ENCODE peak calls at places on chromosomes 7 and 10, in nine cellular contexts. One of them, this sample, is unnamed.

GRCh38 chr10:43598447-43598846 is 7.8 kb upstream of the ZNF485 start:
- DNase-seq in mammary epithelial cell: no peak
- DNase-seq in IMR-90: peak; percentile 58
- DNase-seq in GM12878: no peak
- DNase-seq in astrocyte: no peak
- DNase-seq in DND-41: no peak
- DNase-seq in keratinocyte: no peak
- DNase-seq in neural progenitor cell: no peak
- DNase-seq in fibroblast of lung: peak; percentile 59
- DNase-seq in this sample: peak; percentile 49

GRCh38 chr7:116956515-116956804 is 3.2 kb downstream of the ST7 start:
- DNase-seq in mammary epithelial cell: no peak
- DNase-seq in IMR-90: no peak
- DNase-seq in GM12878: no peak
- DNase-seq in astrocyte: no peak
- DNase-seq in DND-41: no peak
- DNase-seq in keratinocyte: no peak
- DNase-seq in neural progenitor cell: no peak
- DNase-seq in fibroblast of lung: no peak
- DNase-seq in this sample: no peak

GRCh38 chr7:33710608-33711007 is 194.7 kb upstream of the BMPER start:
- DNase-seq in mammary epithelial cell: peak; percentile 9
- DNase-seq in IMR-90: peak; percentile 14
- DNase-seq in GM12878: no peak
- DNase-seq in astrocyte: peak; percentile 64
- DNase-seq in DND-41: no peak
- DNase-seq in keratinocyte: no peak
- DNase-seq in neural progenitor cell: no peak
- DNase-seq in fibroblast of lung: no peak
- DNase-seq in this sample: peak; percentile 58

GRCh38 chr7:133860628-133861135 is 266.5 kb upstream of the LRGUK start:
- DNase-seq in mammary epithelial cell: no peak
- DNase-seq in IMR-90: peak; percentile 63
- DNase-seq in GM12878: no peak
- DNase-seq in astrocyte: no peak
- DNase-seq in DND-41: no peak
- DNase-seq in keratinocyte: no peak
- DNase-seq in neural progenitor cell: no peak
- DNase-seq in fibroblast of lung: no peak
- DNase-seq in this sample: no peak

GRCh38 chr10:63627881-63628296 is 106.7 kb downstream of the REEP3 start:
- DNase-seq in mammary epithelial cell: no peak
- DNase-seq in IMR-90: no peak
- DNase-seq in GM12878: no peak
- DNase-seq in astrocyte: no peak
- DNase-seq in DND-41: no peak
- DNase-seq in keratinocyte: no peak
- DNase-seq in neural progenitor cell: no peak
- DNase-seq in fibroblast of lung: no peak
- DNase-seq in this sample: no peak

GRCh38 chr7:132410385-132410784 is 165.9 kb downstream of the PLXNA4 start:
- DNase-seq in mammary epithelial cell: no peak
- DNase-seq in IMR-90: no peak
- DNase-seq in GM12878: no peak
- DNase-seq in astrocyte: no peak
- DNase-seq in DND-41: no peak
- DNase-seq in keratinocyte: no peak
- DNase-seq in neural progenitor cell: no peak
- DNase-seq in fibroblast of lung: peak; percentile 41
- DNase-seq in this sample: peak; percentile 37

GRCh38 chr10:110221721-110222261 is 14.4 kb downstream of the MXI1 start:
- DNase-seq in mammary epithelial cell: peak; percentile 88
- DNase-seq in IMR-90: peak; percentile 98
- DNase-seq in GM12878: no peak
- DNase-seq in astrocyte: peak; percentile 94
- DNase-seq in DND-41: peak; percentile 68
- DNase-seq in keratinocyte: no peak
- DNase-seq in neural progenitor cell: peak; percentile 78
- DNase-seq in fibroblast of lung: peak; percentile 98
- DNase-seq in this sample: peak; percentile 99

GRCh38 chr10:131176907-131177306 is 134.6 kb downstream of the TCERG1L start:
- DNase-seq in mammary epithelial cell: no peak
- DNase-seq in IMR-90: no peak
- DNase-seq in GM12878: no peak
- DNase-seq in astrocyte: peak; percentile 0
- DNase-seq in DND-41: no peak
- DNase-seq in keratinocyte: no peak
- DNase-seq in neural progenitor cell: no peak
- DNase-seq in fibroblast of lung: no peak
- DNase-seq in this sample: no peak

GRCh38 chr7:7706101-7706511 is 12.3 kb downstream of the RPA3 start:
- DNase-seq in mammary epithelial cell: no peak
- DNase-seq in IMR-90: no peak
- DNase-seq in GM12878: peak; percentile 60
- DNase-seq in astrocyte: no peak
- DNase-seq in DND-41: no peak
- DNase-seq in keratinocyte: no peak
- DNase-seq in neural progenitor cell: no peak
- DNase-seq in fibroblast of lung: no peak
- DNase-seq in this sample: no peak

GRCh38 chr7:22147113-22147512 is 201.4 kb upstream of the CDCA7L start:
- DNase-seq in mammary epithelial cell: no peak
- DNase-seq in IMR-90: no peak
- DNase-seq in GM12878: no peak
- DNase-seq in astrocyte: no peak
- DNase-seq in DND-41: no peak
- DNase-seq in keratinocyte: no peak
- DNase-seq in neural progenitor cell: no peak
- DNase-seq in fibroblast of lung: peak; percentile 55
- DNase-seq in this sample: peak; percentile 19

GRCh38 chr7:158572000-158572828 is 15.4 kb downstream of the PTPRN2 start:
- DNase-seq in mammary epithelial cell: no peak
- DNase-seq in IMR-90: no peak
- DNase-seq in GM12878: no peak
- DNase-seq in astrocyte: no peak
- DNase-seq in DND-41: peak; percentile 16
- DNase-seq in keratinocyte: no peak
- DNase-seq in neural progenitor cell: peak; percentile 30
- DNase-seq in fibroblast of lung: no peak
- DNase-seq in this sample: no peak

GRCh38 chr10:44398747-44399477 is 14.0 kb upstream of the CXCL12 start:
- DNase-seq in mammary epithelial cell: no peak
- DNase-seq in IMR-90: no peak
- DNase-seq in GM12878: no peak
- DNase-seq in astrocyte: no peak
- DNase-seq in DND-41: no peak
- DNase-seq in keratinocyte: no peak
- DNase-seq in neural progenitor cell: no peak
- DNase-seq in fibroblast of lung: no peak
- DNase-seq in this sample: no peak

DNA sequence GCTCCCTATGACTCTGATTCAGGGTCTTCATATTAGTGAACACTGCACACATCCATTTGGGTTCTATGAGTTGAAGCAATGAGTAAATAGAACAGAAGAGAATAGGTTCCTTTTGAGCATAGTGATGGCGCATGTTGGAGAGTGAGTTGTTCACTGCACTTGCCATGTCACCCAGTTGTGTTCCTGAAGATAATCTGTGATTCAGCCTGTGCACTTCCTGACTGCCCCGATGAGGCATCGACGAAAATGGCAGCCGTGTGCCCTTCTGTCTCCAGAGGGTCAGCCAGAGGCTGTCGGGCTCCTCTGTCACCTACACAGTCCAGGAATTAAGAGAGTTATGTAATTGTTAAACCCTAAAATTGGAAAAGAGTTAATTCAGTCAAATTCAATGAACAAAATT is 94.7 kb downstream of the GALNT11 start:
- DNase-seq in mammary epithelial cell: no peak
- DNase-seq in IMR-90: peak; percentile 8
- DNase-seq in GM12878: no peak
- DNase-seq in astrocyte: peak; percentile 4
- DNase-seq in DND-41: no peak
- DNase-seq in keratinocyte: no peak
- DNase-seq in neural progenitor cell: no peak
- DNase-seq in fibroblast of lung: no peak
- DNase-seq in this sample: peak; percentile 4
- H3K4me2 ChIP-seq in mammary epithelial cell: no peak overlapping the region
- H3K4me2 ChIP-seq in IMR-90: no peak overlapping the region
- H3K4me2 ChIP-seq in GM12878: no peak overlapping the region
- H3K4me2 ChIP-seq in astrocyte: no peak overlapping the region
- H3K4me2 ChIP-seq in DND-41: no peak overlapping the region
- H3K4me2 ChIP-seq in keratinocyte: no peak overlapping the region
- H3K4me2 ChIP-seq in neural progenitor cell: no peak overlapping the region
- H3K4me2 ChIP-seq in fibroblast of lung: no peak overlapping the region
- H3K4me2 ChIP-seq in this sample: no peak overlapping the region

DNA sequence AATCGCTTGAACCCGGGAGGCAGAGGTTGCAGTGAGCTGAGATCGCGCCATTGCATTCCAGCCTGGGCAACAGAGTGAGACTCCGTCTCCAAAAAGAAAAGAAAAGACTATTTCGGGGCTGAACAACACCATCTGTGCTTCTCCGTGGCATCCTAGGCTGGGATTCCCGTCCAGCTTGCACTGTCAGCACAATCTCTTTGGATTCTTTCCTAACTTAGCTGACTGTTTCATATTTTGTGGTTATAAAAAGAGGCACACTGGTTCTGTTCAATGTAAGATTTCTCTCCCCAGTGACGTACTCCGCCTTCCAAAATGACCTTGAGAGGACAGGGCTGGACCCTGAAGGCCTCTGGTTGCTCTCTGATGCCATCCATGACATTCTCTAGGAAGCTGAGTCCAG is 8.7 kb downstream of the ZNHIT1 start:
- DNase-seq in mammary epithelial cell: no peak
- DNase-seq in IMR-90: no peak
- DNase-seq in GM12878: no peak
- DNase-seq in astrocyte: no peak
- DNase-seq in DND-41: no peak
- DNase-seq in keratinocyte: no peak
- DNase-seq in neural progenitor cell: no peak
- DNase-seq in fibroblast of lung: peak; percentile 36
- DNase-seq in this sample: no peak
- H3K9ac ChIP-seq in mammary epithelial cell: no peak overlapping the region
- H3K9ac ChIP-seq in IMR-90: no peak overlapping the region
- H3K9ac ChIP-seq in GM12878: no peak overlapping the region
- H3K9ac ChIP-seq in astrocyte: no peak overlapping the region
- H3K9ac ChIP-seq in DND-41: no peak overlapping the region
- H3K9ac ChIP-seq in keratinocyte: no peak overlapping the region
- H3K9ac ChIP-seq in neural progenitor cell: no peak overlapping the region
- H3K9ac ChIP-seq in fibroblast of lung: no peak overlapping the region
- H3K9ac ChIP-seq in this sample: no peak overlapping the region

DNA sequence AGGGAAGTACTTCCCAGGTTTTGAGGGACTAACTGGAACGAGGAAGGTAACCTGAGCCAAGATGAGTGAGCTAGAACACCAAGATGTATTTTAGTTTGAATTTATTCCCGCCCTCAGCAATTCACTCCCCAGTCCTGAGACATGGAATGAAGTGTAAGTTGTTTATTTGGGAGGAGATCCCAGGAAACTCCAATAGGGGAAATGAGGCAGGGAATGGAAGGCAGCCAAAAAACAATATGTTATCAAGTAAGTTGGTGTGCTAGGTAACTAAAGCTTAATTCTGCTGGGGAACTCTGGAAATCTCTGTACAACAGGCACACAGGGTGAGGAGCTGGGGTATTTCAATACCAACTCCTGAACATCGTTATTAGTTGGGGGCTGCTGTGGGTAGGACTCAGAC is 189.7 kb upstream of the HDAC9 start:
- DNase-seq in mammary epithelial cell: no peak
- DNase-seq in IMR-90: no peak
- DNase-seq in GM12878: no peak
- DNase-seq in astrocyte: peak; percentile 29
- DNase-seq in DND-41: no peak
- DNase-seq in keratinocyte: no peak
- DNase-seq in neural progenitor cell: no peak
- DNase-seq in fibroblast of lung: no peak
- DNase-seq in this sample: no peak
- H3K4me2 ChIP-seq in mammary epithelial cell: no peak overlapping the region
- H3K4me2 ChIP-seq in IMR-90: no peak overlapping the region
- H3K4me2 ChIP-seq in GM12878: no peak overlapping the region
- H3K4me2 ChIP-seq in astrocyte: no peak overlapping the region
- H3K4me2 ChIP-seq in DND-41: no peak overlapping the region
- H3K4me2 ChIP-seq in keratinocyte: no peak overlapping the region
- H3K4me2 ChIP-seq in neural progenitor cell: no peak overlapping the region
- H3K4me2 ChIP-seq in fibroblast of lung: no peak overlapping the region
- H3K4me2 ChIP-seq in this sample: no peak overlapping the region

DNA sequence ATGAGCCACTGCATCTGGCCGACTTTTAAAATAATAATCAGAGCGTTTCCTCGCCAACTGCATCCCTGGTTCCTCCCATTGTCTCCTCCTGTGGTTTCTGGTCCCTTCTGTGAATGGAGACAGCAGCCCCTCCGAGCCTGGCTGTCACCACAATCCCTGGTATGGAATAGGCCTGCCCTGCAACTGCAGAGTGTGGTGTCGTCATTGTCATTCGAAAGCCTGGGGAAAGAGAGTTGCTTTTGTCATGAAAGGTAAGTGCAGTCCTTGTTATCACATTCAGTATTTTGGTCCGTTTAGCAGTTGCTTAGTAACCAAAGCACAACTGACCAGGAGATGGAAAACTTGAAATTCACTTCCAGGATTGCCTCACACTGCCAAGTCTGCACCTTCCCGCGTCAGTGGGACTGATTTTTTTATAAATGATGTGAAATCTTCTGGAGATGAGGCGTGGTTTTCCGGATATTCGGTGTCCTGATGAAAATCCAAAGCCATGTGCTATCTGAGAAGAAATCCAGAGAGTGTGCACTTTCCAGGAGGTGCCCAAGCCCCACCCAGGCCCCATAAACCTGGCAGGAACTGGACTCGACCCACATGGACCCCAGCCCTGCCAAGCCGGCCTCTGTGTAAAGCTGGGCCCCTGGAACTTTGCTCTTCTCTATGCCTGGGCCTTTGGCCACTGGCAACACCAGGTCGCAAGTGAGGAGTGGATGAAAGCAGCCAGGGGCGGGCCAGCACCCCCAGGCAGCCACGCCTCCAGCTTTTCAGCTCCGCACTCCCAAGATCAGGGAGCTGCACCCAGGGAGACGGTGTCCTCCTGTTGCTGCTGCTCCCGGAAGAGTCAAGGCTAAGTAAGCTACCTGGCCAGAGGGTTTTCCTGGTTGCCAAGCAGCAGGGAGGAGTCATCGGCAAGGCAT is 133.7 kb upstream of the SH2B2 start:
- DNase-seq in mammary epithelial cell: peak; percentile 42
- DNase-seq in IMR-90: peak; percentile 63
- DNase-seq in GM12878: no peak
- DNase-seq in astrocyte: peak; percentile 64
- DNase-seq in DND-41: no peak
- DNase-seq in keratinocyte: peak; percentile 94
- DNase-seq in neural progenitor cell: peak; percentile 37
- DNase-seq in fibroblast of lung: peak; percentile 47
- DNase-seq in this sample: peak; percentile 19
- H3K9ac ChIP-seq in mammary epithelial cell: no peak overlapping the region
- H3K9ac ChIP-seq in IMR-90: no peak overlapping the region
- H3K9ac ChIP-seq in GM12878: no peak overlapping the region
- H3K9ac ChIP-seq in astrocyte: peak overlapping the region; percentile 53
- H3K9ac ChIP-seq in DND-41: no peak overlapping the region
- H3K9ac ChIP-seq in keratinocyte: peak overlapping the region; percentile 85
- H3K9ac ChIP-seq in neural progenitor cell: no peak overlapping the region
- H3K9ac ChIP-seq in fibroblast of lung: no peak overlapping the region
- H3K9ac ChIP-seq in this sample: no peak overlapping the region

This sample was measured in GM23248.